ENCODE peak calls at places on chromosomes 7 and 10, in five cellular contexts. N, S, C, U and E are unnamed samples.

GRCh38 chr10:86960863-86961434 is 2.5 kb downstream of the SNCG start:
- DNase-seq in N (no peak), S (no peak), C (no peak), U (no peak), E (no peak)

GRCh38 chr10:121077331-121077730 is 226.2 kb downstream of the WDR11 start:
- DNase-seq in N (no peak), S (peak), C (no peak), U (no peak), E (peak)

GRCh38 chr10:50538473-50539398 is 85.0 kb downstream of the SGMS1 start:
- DNase-seq in N (no peak), S (no peak), C (peak), U (no peak), E (peak)

GRCh38 chr7:124566576-124566975 is 199.0 kb downstream of the GPR37 start:
- DNase-seq in N (no peak), S (peak), C (no peak), U (no peak), E (peak)

GRCh38 chr10:132132391-132132841 is 54.3 kb upstream of the DPYSL4 start:
- DNase-seq in N (no peak), S (no peak), C (no peak), U (no peak), E (no peak)

GRCh38 chr7:150397376-150398107 is 18.4 kb downstream of the ZNF775 start:
- DNase-seq in N (no peak), S (no peak), C (no peak), U (no peak), E (no peak)

GRCh38 chr7:63072806-63073205 is 925.8 kb upstream of the ZNF722 start:
- DNase-seq in N (no peak), S (no peak), C (no peak), U (no peak), E (no peak)

GRCh38 chr10:116660860-116661259 is 40.1 kb downstream of the PNLIPRP2 start:
- DNase-seq in N (no peak), S (no peak), C (no peak), U (no peak), E (no peak)

GRCh38 chr7:47945261-47946015 is 2.8 kb downstream of the PKD1L1 start:
- DNase-seq in N (no peak), S (peak), C (peak), U (peak), E (peak)

GRCh38 chr10:51014680-51015425 is 59.4 kb upstream of the PRKG1 start:
- DNase-seq in N (no peak), S (peak), C (no peak), U (no peak), E (no peak)

GRCh38 chr10:72506474-72506873 is 119.4 kb downstream of the MICU1 start:
- DNase-seq in N (no peak), S (no peak), C (no peak), U (no peak), E (no peak)

DNA sequence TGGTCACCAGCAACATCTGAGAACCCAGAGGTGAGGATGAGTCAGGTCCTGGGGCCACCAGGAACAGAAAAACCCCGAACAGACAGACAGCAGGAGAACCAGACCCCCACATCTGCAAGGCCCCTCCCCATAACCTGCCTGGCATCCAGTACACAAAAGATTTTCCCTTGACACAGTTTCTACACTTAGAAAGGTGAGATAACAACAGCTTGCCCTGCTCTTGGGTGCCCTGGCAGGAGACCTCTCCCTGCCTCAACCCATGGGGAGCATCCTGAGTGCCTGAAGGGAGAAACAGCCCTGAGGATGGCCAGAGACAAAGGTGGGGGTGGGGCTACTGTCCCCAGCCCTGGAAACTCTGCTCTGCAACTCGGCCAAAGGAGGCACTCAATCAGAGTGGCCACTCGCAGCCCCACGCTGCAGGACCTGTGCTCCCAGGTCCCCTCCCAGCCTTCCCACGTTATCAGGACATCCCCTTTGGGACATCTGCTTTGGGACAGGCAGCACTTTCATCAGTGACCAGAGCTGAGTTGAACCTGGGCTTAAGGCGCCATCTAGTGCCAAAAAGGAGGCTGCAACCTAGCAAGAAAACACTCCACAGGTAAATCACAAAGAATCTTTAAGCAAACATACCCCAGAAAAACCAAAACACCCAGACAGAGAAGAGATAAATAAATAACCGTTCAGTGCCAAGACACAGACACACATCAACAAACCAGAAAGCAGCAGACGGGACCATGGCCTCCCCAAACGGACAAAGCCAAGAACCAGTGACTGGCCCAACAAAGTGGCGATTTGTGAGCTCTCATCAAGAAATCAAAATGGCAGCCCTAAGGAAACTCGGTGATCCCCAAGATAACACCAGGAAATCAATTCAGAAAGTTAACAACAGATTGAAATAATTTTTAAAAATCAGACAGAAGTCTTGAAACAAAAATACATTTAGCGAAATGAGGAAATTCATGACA is 233.7 kb downstream of the PTPRN2 start:
- DNase-seq in N (no peak), S (peak), C (peak), U (peak), E (peak)
- TF ChIP-seq CTCF in N (no peak), S (peak), C (peak), U (peak), E (peak)

DNA sequence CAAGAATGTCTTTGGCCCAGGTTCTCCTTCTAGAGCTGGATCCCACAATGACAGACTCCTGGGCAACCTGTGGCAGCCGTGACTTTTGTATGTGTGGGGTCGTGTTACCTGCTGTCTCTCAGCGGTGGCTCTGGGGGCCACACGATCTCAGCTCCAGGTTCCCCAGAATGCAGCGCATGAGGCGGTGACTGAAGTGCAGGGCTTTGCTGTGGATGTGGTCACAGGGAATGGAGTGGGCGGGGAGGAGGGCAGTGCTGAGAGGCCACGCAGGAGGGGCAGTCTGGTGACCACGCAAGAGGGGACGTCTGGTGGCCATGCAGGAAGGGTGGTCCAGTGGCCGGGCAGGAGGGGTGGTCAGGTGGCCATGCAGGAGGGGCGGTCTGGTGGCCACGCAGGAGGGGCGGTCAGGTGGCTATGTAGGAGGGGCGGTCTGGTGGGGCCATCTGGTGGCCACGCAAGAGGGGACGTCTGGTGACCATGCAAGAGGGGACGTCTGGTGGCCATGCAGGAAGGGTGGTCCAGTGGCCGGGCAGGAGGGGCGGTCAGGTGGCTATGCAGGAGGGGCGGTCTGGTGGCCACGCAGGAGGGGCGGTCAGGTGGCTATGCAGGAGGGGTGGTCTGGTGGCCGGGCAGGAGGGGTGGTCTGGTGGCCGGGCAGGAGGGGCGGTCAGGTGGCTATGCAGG is 112.7 kb downstream of the ACTR3B start:
- DNase-seq in N (no peak), S (no peak), C (no peak), U (no peak), E (no peak)
- TF ChIP-seq CTCF in N (no peak), S (no peak), C (peak), U (no peak), E (no peak)

GRCh38 chr10:77432398-77432797 is 205.2 kb downstream of the KCNMA1 start:
- DNase-seq in N (no peak), S (no peak), C (no peak), U (no peak), E (no peak)

GRCh38 chr10:77431209-77431611 is 206.4 kb downstream of the KCNMA1 start:
- DNase-seq in N (no peak), S (no peak), C (no peak), U (no peak), E (no peak)

GRCh38 chr10:77430530-77430929 is 207.1 kb downstream of the KCNMA1 start:
- DNase-seq in N (no peak), S (no peak), C (no peak), U (no peak), E (no peak)

GRCh38 chr10:77431980-77432379 is 205.6 kb downstream of the KCNMA1 start:
- DNase-seq in N (no peak), S (no peak), C (no peak), U (no peak), E (no peak)

GRCh38 chr10:77428776-77429395 is 208.7 kb downstream of the KCNMA1 start:
- DNase-seq in N (peak), S (peak), C (peak), U (peak), E (peak)
- TF ChIP-seq CTCF in N (peak), S (peak), C (peak), U (peak), E (peak)

GRCh38 chr7:27245798-27246691 is 3.4 kb downstream of the EVX1 start:
- DNase-seq in N (no peak), S (no peak), C (no peak), U (peak), E (peak)

GRCh38 chr7:27248427-27248806 is 5.8 kb downstream of the EVX1 start:
- DNase-seq in N (no peak), S (no peak), C (no peak), U (no peak), E (no peak)

GRCh38 chr7:27245124-27245797 is 2.7 kb downstream of the EVX1 start:
- DNase-seq in N (no peak), S (no peak), C (no peak), U (peak), E (no peak)

GRCh38 chr7:27247452-27248426 is 5.1 kb downstream of the EVX1 start:
- DNase-seq in N (no peak), S (no peak), C (no peak), U (no peak), E (no peak)

DNA sequence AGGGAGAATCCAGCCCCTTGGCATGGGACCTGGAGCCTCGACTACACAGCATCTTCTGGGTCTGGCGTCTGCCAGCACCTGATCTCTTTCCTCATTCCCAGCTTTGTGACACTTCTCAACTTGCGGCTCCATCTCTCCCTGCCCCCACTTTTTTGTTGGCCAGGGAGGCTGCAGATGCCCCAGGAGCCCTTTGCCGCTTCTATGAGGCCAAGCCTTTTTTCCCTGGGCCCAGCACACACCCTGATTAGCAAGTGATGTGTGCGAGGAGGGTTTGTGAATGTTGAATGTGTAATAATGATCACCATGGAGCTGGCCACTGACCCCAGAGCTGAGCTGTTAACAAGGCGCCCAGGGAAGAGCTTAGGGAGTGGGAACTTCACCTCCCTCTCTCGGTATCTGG is 4.4 kb downstream of the EVX1 start:
- DNase-seq in N (no peak), S (no peak), C (no peak), U (no peak), E (no peak)
- TF ChIP-seq CTCF in N (no peak), S (no peak), C (no peak), U (no peak), E (no peak)

GRCh38 chr10:93756128-93756517 is 1.6 kb upstream of the LGI1 start:
- DNase-seq in N (no peak), S (no peak), C (no peak), U (no peak), E (no peak)

GRCh38 chr10:93755443-93756127 is 2.2 kb upstream of the LGI1 start:
- DNase-seq in N (no peak), S (no peak), C (no peak), U (no peak), E (no peak)

GRCh38 chr10:93758510-93758885 is 762 bp downstream of the LGI1 start:
- DNase-seq in N (no peak), S (no peak), C (no peak), U (no peak), E (no peak)

GRCh38 chr10:93757766-93758509 is at the start of gene LGI1:
- DNase-seq in N (no peak), S (peak), C (no peak), U (no peak), E (no peak)

DNA sequence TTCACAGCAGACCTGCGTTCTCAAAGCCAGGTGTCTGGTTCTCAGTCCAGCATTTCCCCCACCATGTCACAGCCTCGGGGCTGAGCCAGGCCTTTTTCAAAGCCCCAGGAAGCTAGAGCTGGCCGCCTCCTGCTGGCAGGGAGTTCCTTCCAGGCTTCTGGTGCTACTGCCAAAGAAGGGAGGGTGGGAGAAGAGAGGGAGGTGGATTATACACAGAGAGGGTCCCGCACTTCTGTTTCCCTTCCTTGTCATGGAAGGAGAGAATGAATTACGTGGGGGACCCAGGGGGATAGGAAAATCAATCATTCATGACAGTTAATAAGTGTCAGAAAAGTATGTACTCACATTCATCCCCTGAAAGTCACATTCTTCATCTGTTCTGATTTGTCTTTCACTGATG is 600 bp upstream of the LGI1 start:
- DNase-seq in N (no peak), S (no peak), C (no peak), U (peak), E (no peak)
- TF ChIP-seq CTCF in N (peak), S (peak), C (no peak), U (peak), E (no peak)

DNA sequence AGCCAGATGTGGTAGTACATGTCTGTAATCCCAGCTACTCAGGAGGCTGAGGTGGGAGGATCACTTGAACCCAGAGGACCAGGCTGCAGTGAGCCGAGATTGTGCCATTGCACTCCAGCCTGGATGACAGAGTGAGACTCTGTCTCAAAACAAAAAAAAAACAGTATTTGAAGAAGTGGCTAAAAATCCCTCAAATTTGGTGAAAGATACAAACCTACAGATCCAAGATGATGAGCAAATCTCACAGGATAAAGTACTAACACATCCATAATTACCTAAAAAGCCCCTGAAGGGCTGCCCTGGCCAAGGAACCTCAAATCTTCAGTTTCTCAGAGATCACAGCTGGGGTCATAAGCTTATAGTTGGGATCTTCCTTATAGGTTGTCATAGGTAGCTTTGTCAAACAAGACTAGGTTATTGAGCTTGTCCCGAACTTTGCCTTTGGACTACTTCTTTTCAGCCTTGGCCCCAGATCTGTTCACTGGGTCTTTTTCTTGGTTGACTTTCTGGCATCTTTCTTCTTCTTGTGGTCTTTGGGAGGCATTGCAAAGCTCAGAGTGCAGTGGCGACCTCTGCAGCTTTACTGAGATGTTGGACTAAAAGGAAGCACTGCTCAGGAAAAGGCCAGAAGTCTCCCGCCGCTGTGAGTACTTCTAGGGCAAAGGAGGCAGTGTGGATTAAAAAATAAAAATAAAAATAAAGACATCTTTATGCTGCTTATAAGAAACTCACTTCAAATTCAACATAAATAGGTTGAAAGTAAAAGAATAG is 28.6 kb upstream of the SAR1A start:
- DNase-seq in N (no peak), S (peak), C (no peak), U (no peak), E (no peak)
- TF ChIP-seq CTCF in N (no peak), S (peak), C (no peak), U (no peak), E (no peak)

GRCh38 chr7:92698237-92698841 is 108.1 kb upstream of the FAM133B start:
- DNase-seq in N (peak), S (peak), C (peak), U (peak), E (peak)
- TF ChIP-seq CTCF in N (no peak), S (no peak), C (no peak), U (no peak), E (no peak)